ENCODE peak calls at places on chromosomes 3 and 15, in nine cellular contexts. X, Q, S, T, H, O, F, Y and R are unnamed samples.

GRCh38 chr15:80706161-80706560 is 11.1 kb downstream of the ABHD17C start:
- DNase-seq in S (no peak), F (no peak), H (no peak), X (no peak), O (peak), Q (no peak), T (no peak), Y (no peak), R (no peak)

GRCh38 chr3:186598108-186598784 is 14.6 kb upstream of the AHSG start:
- DNase-seq in O (no peak), T (no peak), F (no peak), Q (no peak), Y (no peak), H (no peak), X (no peak), S (peak), R (no peak)

GRCh38 chr3:149898771-149899170 is 71.9 kb downstream of the PFN2 start:
- DNase-seq in O (no peak), Q (no peak), T (no peak), F (no peak), H (no peak), X (no peak), Y (no peak), S (peak), R (peak)

GRCh38 chr3:183342824-183343223 is 85.6 kb downstream of the MCF2L2 start:
- DNase-seq in Y (no peak), S (no peak), Q (no peak), F (no peak), T (no peak), O (no peak), H (no peak), X (no peak), R (no peak)

GRCh38 chr15:40010681-40011080 is 28.3 kb downstream of the SRP14 start:
- DNase-seq in Y (peak), T (no peak), X (peak), S (peak), F (no peak), Q (no peak), O (no peak), H (no peak), R (no peak)

GRCh38 chr3:45832691-45833090 is 9.2 kb downstream of the LZTFL1 start:
- DNase-seq in X (peak), S (no peak), O (peak), Y (peak), F (no peak), H (peak), Q (no peak), T (no peak), R (no peak)

GRCh38 chr3:80232760-80233159 is 465.0 kb upstream of the ROBO1 start:
- DNase-seq in S (peak), H (no peak), X (peak), F (no peak), T (no peak), Q (no peak), Y (peak), O (peak), R (no peak)

GRCh38 chr3:146065573-146066006 is 95.4 kb downstream of the PLOD2 start:
- DNase-seq in S (peak), Q (no peak), T (peak), X (peak), O (peak), H (no peak), Y (peak), F (no peak), R (no peak)

GRCh38 chr15:68729789-68730201 is 90.9 kb downstream of the ANP32A start:
- DNase-seq in Q (no peak), T (no peak), Y (no peak), S (peak), O (no peak), X (no peak), F (no peak), H (no peak), R (no peak)

GRCh38 chr3:11803977-11804903 is 42.4 kb downstream of the TAMM41 start:
- DNase-seq in X (peak), T (peak), Q (peak), O (peak), Y (peak), S (peak), H (peak), F (peak), R (no peak)
- TF ChIP-seq CTCF in X (peak), T (peak), Q (peak), O (peak), Y (peak), S (peak), H (peak), F (peak), R (peak)

DNA sequence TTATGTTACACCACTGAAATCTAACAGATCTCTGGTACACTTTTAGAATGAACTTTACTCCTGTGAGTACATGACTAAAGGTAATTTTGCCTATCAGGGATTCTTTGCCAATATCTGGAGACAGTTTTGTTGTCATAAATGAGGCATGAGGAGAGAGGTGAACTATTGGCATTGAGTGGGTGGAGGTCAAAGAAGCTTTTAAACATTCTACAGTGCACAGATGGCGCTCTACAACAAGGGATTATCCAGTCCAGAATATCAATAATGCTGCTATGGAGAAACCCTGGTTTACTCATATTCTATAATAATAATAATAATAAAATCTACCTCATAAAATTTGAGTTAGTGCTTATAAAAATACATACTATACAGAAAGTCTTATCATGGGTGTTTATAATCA is 702.3 kb downstream of the SI start:
- DNase-seq in F (no peak), S (no peak), X (no peak), Q (no peak), Y (no peak), T (no peak), H (no peak), O (no peak), R (no peak)
- TF ChIP-seq CTCF in F (no peak), S (no peak), X (no peak), Q (no peak), Y (no peak), T (no peak), H (no peak), O (no peak), R (no peak)

DNA sequence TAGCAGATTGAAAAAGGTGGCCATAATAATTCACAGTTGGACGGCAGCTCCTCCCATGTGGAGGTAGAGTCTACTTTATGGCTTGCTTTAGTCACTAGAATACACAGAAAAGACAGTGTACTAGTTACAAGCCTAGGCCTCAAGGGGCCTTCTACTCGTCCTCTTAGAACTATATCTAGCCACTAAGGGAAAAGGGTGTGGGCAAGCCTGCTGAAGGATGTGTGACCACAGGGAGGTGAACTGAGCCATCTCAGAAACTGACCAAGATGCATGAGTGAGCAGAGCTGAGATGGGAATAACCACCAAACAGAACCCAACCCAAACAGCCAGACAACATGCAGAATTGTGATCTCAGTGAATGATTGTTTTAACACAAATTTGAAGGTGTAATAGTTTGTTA is 335.6 kb upstream of the LMCD1 start:
- DNase-seq in S (no peak), X (no peak), T (no peak), H (no peak), Q (no peak), O (peak), Y (no peak), F (no peak), R (no peak)
- TF ChIP-seq CTCF in S (no peak), X (no peak), T (no peak), H (no peak), Q (no peak), O (no peak), Y (no peak), F (no peak), R (no peak)

GRCh38 chr15:89030311-89030710 is 57.9 kb upstream of the ABHD2 start:
- DNase-seq in Q (no peak), T (no peak), Y (peak), X (no peak), H (no peak), S (no peak), O (no peak), F (no peak), R (no peak)

GRCh38 chr15:89038146-89038545 is 50.1 kb upstream of the ABHD2 start:
- DNase-seq in Q (no peak), X (no peak), S (no peak), F (no peak), T (no peak), H (no peak), O (no peak), Y (no peak), R (no peak)

GRCh38 chr15:89035658-89036057 is 52.6 kb upstream of the ABHD2 start:
- DNase-seq in Y (no peak), S (no peak), T (no peak), H (no peak), X (no peak), Q (no peak), O (no peak), F (no peak), R (no peak)

DNA sequence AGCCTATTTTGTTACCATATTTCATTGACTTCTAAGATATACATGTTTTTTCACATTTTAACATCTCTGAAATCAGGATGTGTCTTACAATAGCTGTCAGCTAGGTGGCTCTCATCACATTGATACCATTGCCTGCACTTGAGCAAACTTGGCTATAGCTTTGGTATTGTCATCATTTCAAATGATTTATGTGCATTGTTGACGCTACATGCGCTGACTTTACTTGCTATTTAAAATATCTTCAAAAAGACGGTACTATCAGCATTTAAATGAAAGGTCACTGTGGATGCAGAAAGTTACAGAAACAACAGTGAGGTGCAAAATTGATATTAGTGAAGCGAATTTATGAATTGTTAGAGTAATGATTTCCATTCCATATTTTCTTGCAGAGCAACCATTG is 54.0 kb upstream of the ABHD2 start:
- DNase-seq in X (peak), H (no peak), T (no peak), O (no peak), Q (no peak), F (no peak), S (peak), Y (peak), R (no peak)
- TF ChIP-seq CTCF in X (peak), H (no peak), T (no peak), O (peak), Q (no peak), F (no peak), S (peak), Y (peak), R (peak)

DNA sequence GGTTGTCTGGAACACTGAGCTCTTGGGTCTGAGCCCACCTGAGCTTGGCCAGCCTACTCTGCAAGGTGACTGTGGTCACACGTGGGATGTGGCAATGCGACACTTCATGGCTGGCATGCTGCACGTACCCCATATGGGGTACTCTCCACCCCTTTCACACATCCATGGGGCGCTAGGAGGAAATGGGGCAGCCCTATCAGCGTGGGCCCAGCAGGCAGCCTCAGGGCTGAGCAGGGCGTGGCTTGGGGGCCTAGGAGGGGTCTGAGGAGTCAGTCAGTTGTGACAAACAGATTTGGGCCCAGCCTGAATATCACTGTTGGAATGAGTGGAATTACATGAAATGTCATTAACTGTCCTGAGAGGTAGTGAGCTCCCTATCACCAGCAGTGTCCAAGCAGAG is 82.3 kb upstream of the LINGO1 start:
- DNase-seq in T (no peak), Y (no peak), H (no peak), F (no peak), S (no peak), Q (no peak), O (no peak), X (no peak), R (no peak)
- TF ChIP-seq CTCF in T (no peak), Y (no peak), H (no peak), F (no peak), S (no peak), Q (no peak), O (no peak), X (no peak), R (no peak)

GRCh38 chr3:119759962-119760361 is 21.9 kb upstream of the NR1I2 start:
- DNase-seq in T (no peak), X (no peak), H (no peak), Y (no peak), F (no peak), Q (no peak), O (no peak), S (no peak), R (no peak)
- TF ChIP-seq CTCF in T (no peak), X (no peak), H (no peak), Y (no peak), F (no peak), Q (no peak), O (no peak), S (no peak), R (no peak)

DNA sequence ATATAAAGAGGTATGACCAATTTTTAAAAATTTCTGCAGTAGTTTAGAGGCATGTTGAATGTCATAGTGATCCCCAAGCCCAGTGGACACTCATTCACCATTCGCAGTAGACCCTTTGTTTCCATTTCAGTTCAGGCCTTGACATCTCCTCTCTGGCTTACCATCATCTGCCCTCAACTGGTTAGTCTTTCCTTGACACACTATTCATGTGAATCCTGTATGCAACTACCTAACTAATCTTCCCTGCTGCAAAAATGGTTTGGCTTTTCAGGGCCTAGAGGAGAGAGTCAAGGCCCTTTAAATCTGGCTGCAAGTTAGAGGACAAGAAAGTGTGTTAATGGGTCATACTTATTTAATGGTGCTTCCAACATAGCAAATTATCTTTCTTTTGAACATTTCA is 10.9 kb downstream of the APH1B start:
- DNase-seq in S (no peak), Q (no peak), X (no peak), T (no peak), Y (no peak), H (no peak), O (no peak), F (no peak), R (no peak)
- TF ChIP-seq CTCF in S (no peak), Q (no peak), X (no peak), T (no peak), Y (no peak), H (no peak), O (no peak), F (no peak), R (no peak)

DNA sequence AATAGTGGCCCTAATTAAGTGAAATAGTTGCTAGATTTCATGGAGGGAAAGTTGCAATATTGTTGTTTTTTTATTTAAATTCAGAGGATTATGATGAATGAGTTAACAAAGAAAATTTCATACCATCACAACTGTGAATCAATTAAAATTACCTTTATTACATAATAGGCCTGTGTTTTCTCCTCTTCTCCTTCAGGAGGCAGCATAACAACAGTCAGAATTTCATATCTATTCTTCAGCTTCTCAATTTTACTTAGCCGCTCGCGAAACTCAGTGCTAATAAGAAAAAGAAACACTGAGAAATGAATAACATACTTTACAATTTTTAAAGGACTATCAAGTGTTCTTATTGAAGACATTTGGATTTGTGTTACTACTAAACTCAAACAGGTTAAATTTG is 29.4 kb downstream of the TTC14 start:
- DNase-seq in X (no peak), O (peak), Y (no peak), Q (no peak), S (no peak), T (no peak), F (no peak), H (no peak), R (no peak)
- TF ChIP-seq CTCF in X (peak), O (peak), Y (peak), Q (no peak), S (no peak), T (no peak), F (no peak), H (no peak), R (no peak)